ENCODE peak calls at places on chromosome 1, in ten cellular contexts. V, L, F, N, G, J, X, E, D and W are unnamed samples.

GRCh38 chr1:181513786-181514297 is 30.5 kb downstream of the CACNA1E start:
- DNase-seq in N (no peak), L (no peak), X (no peak), V (no peak), E (no peak), J (no peak), D (no peak), G (no peak), F (no peak), W (no peak)

GRCh38 chr1:27658951-27659496 is 13.0 kb downstream of the IFI6 start:
- DNase-seq in G (no peak), E (peak), L (no peak), F (no peak), J (no peak), D (peak), N (no peak), X (no peak), V (no peak), W (no peak)

GRCh38 chr1:246632584-246633168 is 66.4 kb downstream of the CNST start:
- DNase-seq in N (no peak), J (no peak), L (no peak), E (no peak), X (no peak), G (no peak), D (peak), V (no peak), F (no peak), W (no peak)

GRCh38 chr1:101200513-101200912 is 36.3 kb upstream of the S1PR1 start:
- DNase-seq in F (no peak), D (peak), E (no peak), X (no peak), V (no peak), L (no peak), G (no peak), N (no peak), J (no peak), W (no peak)

GRCh38 chr1:47646676-47647075 is 208.8 kb downstream of the FOXD2 start:
- DNase-seq in L (no peak), E (no peak), V (no peak), X (no peak), G (no peak), N (no peak), J (no peak), D (no peak), F (no peak), W (no peak)

GRCh38 chr1:100440075-100440809 is 87.9 kb downstream of the CDC14A start:
- DNase-seq in D (no peak), G (no peak), V (no peak), L (peak), F (no peak), E (peak), N (no peak), J (no peak), X (no peak), W (no peak)

GRCh38 chr1:109630081-109630880 is 10.6 kb downstream of the AMPD2 start:
- DNase-seq in V (no peak), L (no peak), F (no peak), D (no peak), N (no peak), J (no peak), X (no peak), G (no peak), E (no peak), W (no peak)

GRCh38 chr1:247291161-247291560 is 35.3 kb downstream of the VN1R5 start:
- DNase-seq in G (no peak), E (no peak), F (no peak), V (no peak), J (no peak), X (no peak), N (no peak), D (no peak), L (no peak), W (no peak)

GRCh38 chr1:9280015-9280860 is 12.5 kb upstream of the SPSB1 start:
- DNase-seq in E (no peak), V (no peak), F (no peak), X (peak), J (no peak), N (no peak), D (peak), G (peak), L (no peak), W (no peak)

GRCh38 chr1:234544094-234544579 is 65.2 kb upstream of the TARBP1 start:
- DNase-seq in F (peak), E (peak), L (no peak), G (peak), N (peak), X (no peak), J (peak), D (peak), V (no peak), W (peak)

GRCh38 chr1:181152892-181153633 is 64.6 kb downstream of the IER5 start:
- DNase-seq in F (no peak), D (peak), J (no peak), N (peak), V (peak), X (no peak), G (peak), L (no peak), E (peak), W (peak)

GRCh38 chr1:25485536-25486235 is 55.0 kb downstream of the MACO1 start:
- DNase-seq in E (peak), F (no peak), N (no peak), L (no peak), J (no peak), V (no peak), X (no peak), D (no peak), G (no peak), W (no peak)

GRCh38 chr1:172380441-172381244 is 39.8 kb upstream of the C1orf105 start:
- DNase-seq in V (no peak), G (no peak), L (no peak), N (no peak), D (no peak), X (no peak), E (peak), J (no peak), F (no peak), W (no peak)

GRCh38 chr1:9651565-9652378 is at the start of gene PIK3CD:
- DNase-seq in N (no peak), L (no peak), D (peak), V (peak), G (no peak), J (peak), E (peak), F (no peak), X (peak), W (no peak)

GRCh38 chr1:96927125-96927524 is 205.5 kb downstream of the PTBP2 start:
- DNase-seq in E (no peak), L (no peak), V (no peak), D (peak), N (no peak), F (no peak), J (no peak), X (no peak), G (no peak), W (no peak)

GRCh38 chr1:226064168-226064815 is 1.8 kb downstream of the H3-3A start:
- DNase-seq in J (no peak), N (no peak), V (no peak), D (peak), G (no peak), E (peak), F (no peak), X (no peak), L (no peak), W (no peak)

GRCh38 chr1:156228501-156228900 is 13.5 kb upstream of the BGLAP start:
- DNase-seq in V (no peak), G (no peak), X (no peak), N (peak), J (no peak), E (no peak), F (no peak), L (no peak), D (no peak), W (no peak)

GRCh38 chr1:58804853-58805252 is 21.0 kb upstream of the JUN start:
- DNase-seq in J (no peak), L (no peak), G (no peak), X (no peak), N (no peak), D (no peak), F (no peak), E (no peak), V (no peak), W (no peak)

GRCh38 chr1:31617218-31617916 is at the start of gene HCRTR1:
- DNase-seq in L (no peak), X (no peak), G (no peak), F (no peak), V (no peak), D (no peak), J (no peak), E (no peak), N (no peak), W (no peak)

GRCh38 chr1:62688687-62689085 is 500 bp upstream of the DOCK7 start:
- DNase-seq in X (no peak), G (no peak), J (no peak), N (no peak), L (no peak), D (peak), V (no peak), F (no peak), E (no peak), W (no peak)

GRCh38 chr1:23013657-23014056 is 2.0 kb downstream of the TEX46 start:
- DNase-seq in V (no peak), J (no peak), N (peak), F (no peak), L (no peak), G (no peak), D (no peak), E (peak), X (peak), W (peak)

GRCh38 chr1:197985340-197985739 is 68.2 kb downstream of the LHX9 start:
- DNase-seq in F (no peak), E (no peak), L (no peak), N (no peak), V (no peak), X (no peak), J (no peak), D (no peak), G (no peak), W (no peak)